ENCODE peak calls at places on chromosomes 16 and 17, in six cellular contexts. N is A549, B is HepG2, Q is K562, R is upper lobe of left lung, P is GM12878. L is an unnamed sample.

GRCh38 chr17:76467809-76468633 is 618 bp downstream of the AANAT start:
- ATAC-seq in B (no peak), N (no peak), Q (no peak), P (peak; percentile 9), R (no peak), L (no peak)

GRCh38 chr16:14369734-14370598 is 260.1 kb downstream of the PARN start:
- ATAC-seq in Q (no peak), P (no peak), B (no peak), N (no peak), R (no peak), L (peak; percentile 72)

GRCh38 chr16:30982548-30983288 is 2.3 kb upstream of the HSD3B7 start:
- ATAC-seq in Q (no peak), R (no peak), P (no peak), B (no peak), N (no peak), L (peak; percentile 49)

GRCh38 chr16:78894872-78895271 is 705.7 kb downstream of the MAF start:
- ATAC-seq in N (no peak), B (no peak), P (no peak), R (no peak), Q (no peak), L (no peak)

GRCh38 chr16:12144355-12144754 is 167.8 kb downstream of the SNX29 start:
- ATAC-seq in N (no peak), P (no peak), B (no peak), Q (peak; percentile 74), R (no peak), L (no peak)

GRCh38 chr17:45087496-45087975 is 26.4 kb downstream of the NMT1 start:
- ATAC-seq in R (no peak), Q (no peak), B (peak; percentile 20), P (no peak), N (no peak), L (no peak)

GRCh38 chr16:30458561-30459394 is 13.1 kb upstream of the SEPHS2 start:
- ATAC-seq in R (peak; percentile 78), Q (no peak), B (peak; percentile 98), N (no peak), P (peak; percentile 86), L (no peak)

GRCh38 chr17:65463242-65463641 is 98.2 kb downstream of the AXIN2 start:
- ATAC-seq in Q (no peak), R (peak; percentile 96), P (no peak), B (no peak), N (no peak), L (peak; percentile 95)

GRCh38 chr17:69423450-69423849 is 9.0 kb downstream of the MAP2K6 start:
- ATAC-seq in R (no peak), B (no peak), N (no peak), P (no peak), Q (no peak), L (no peak)

GRCh38 chr16:73323880-73324279 is 276.0 kb upstream of the ZFHX3 start:
- ATAC-seq in B (no peak), Q (no peak), R (no peak), P (no peak), N (no peak), L (no peak)

GRCh38 chr17:48751733-48752398 is 23.3 kb upstream of the HOXB13 start:
- ATAC-seq in R (peak; percentile 43), N (peak; percentile 9), B (no peak), Q (no peak), P (no peak), L (no peak)

GRCh38 chr17:49690256-49690655 is 12.4 kb upstream of the SPOP start:
- ATAC-seq in P (no peak), B (no peak), Q (no peak), N (no peak), R (no peak), L (no peak)

GRCh38 chr17:42113293-42114069 is 967 bp upstream of the DHX58 start:
- ATAC-seq in N (no peak), Q (no peak), B (no peak), P (no peak), R (no peak), L (no peak)
- TF ChIP-seq EP300 in N (no peak), Q (no peak), B (no peak), P (no peak), R (no peak), L (no peak)

GRCh38 chr17:80773243-80773991 is 218.2 kb upstream of the CHMP6 start:
- ATAC-seq in R (no peak), B (peak; percentile 62), P (peak; percentile 19), N (peak; percentile 71), Q (peak; percentile 52), L (peak; percentile 92)
- TF ChIP-seq EP300 in R (no peak), B (no peak), P (no peak), N (no peak), Q (no peak), L (no peak)

DNA sequence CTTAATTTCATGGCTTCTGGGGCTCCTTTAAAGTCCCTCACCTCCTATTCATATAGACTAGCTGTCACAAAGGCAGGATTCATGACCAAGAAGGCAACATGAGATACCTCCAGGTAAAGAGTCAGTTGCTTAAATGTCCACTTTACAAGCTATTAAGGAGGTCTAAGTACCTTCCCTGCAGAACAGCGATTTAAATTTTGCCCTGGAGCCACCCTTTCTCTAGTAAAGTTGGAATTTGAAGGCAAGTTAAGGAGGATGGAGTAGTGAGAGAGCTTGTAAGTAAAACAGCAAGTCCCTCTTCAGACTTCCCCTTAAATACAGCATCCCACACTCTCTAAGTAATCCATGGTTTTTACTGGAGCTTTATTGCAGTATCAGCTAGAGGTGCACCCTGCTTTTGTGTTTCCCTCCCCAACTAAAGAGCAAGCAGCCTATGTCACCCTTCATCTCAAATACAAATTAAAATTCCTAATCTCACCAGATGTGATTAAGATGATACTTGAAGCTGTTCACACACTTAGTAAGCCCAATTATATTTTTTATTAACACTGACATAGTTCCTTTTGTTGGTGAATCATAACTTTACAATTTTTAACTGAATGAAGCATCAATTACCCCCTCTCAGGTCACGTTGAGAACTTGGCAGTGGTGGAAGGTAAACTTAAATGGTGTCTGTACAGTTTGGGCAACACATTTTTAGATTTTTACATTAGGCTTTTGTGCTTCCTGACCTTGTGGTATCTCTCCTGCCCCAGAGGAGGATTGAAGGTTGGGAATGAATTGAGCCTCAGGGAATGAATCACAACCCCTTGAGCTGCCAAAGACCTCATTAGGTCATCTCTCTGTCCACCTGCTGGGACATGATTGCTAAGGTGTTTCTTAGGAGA is 108.9 kb downstream of the TANGO6 start:
- ATAC-seq in Q (no peak), N (peak; percentile 40), R (no peak), P (no peak), B (no peak), L (no peak)
- TF ChIP-seq EP300 in Q (no peak), N (no peak), R (no peak), P (no peak), B (no peak), L (no peak)

GRCh38 chr16:49024896-49025295 is 256.7 kb downstream of the CBLN1 start:
- ATAC-seq in N (no peak), B (peak; percentile 40), Q (no peak), P (no peak), R (no peak), L (no peak)
- TF ChIP-seq EP300 in N (no peak), B (no peak), Q (no peak), P (no peak), R (no peak), L (no peak)

DNA sequence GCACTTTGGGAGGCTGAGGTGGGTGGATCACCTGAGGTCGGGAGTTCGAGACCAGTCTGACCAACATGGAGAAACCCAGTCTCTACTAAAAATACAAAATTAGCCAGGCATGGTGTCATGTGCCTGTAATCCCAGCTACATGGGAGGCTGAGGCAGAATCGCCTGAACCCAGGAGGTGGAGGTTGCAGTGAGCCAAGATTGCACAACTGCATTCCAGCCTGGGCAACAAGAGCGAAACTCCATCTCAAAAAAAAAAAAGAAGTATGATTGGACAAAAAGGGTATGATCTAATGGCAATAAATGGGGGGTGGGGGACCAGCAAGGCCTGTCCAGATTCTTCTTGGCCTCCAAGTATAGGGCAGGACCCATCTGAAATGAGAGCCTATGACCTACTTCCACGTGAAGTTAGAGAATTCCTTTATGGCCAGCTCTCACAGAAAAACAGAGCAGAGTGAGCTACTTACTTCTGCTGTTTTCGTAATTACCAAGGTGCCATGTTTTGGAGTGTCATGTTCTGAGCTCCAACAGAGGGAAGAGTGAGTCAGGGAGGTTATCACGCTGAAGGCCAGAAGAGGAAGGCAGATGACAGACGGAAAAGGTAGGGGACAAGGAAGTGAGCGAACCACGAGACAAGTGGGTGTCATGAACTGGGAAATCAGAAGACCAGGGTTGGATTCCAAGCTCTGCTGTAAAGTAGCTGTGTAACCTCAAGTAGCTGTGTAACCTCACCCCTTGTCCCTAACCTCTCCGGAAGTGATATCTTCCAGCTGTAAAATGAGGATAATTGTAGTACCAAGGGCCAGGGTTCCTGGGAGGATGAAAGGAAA is 3.6 kb upstream of the ZMYND15 start:
- ATAC-seq in P (no peak), Q (no peak), R (no peak), N (no peak), B (no peak), L (no peak)
- TF ChIP-seq EP300 in P (no peak), Q (no peak), R (peak; percentile 83), N (no peak), B (no peak), L (no peak)

L was measured in gastroesophageal sphincter.